ENCODE peak calls at places on chromosomes 3 and 15, in six cellular contexts. S is body of pancreas, C is mesothelial cell of epicardium, X is substantia nigra, L is GM12865, T is SK-MEL-5. P is an unnamed sample.

GRCh38 chr3:148269816-148270215 is 427.9 kb upstream of the AGTR1 start:
- DNase-seq in L (no peak), S (no peak), C (no peak), X (peak), T (peak), P (no peak)

GRCh38 chr3:35633332-35634124 is 5.8 kb upstream of the ARPP21 start:
- DNase-seq in T (no peak), L (no peak), X (no peak), S (no peak), C (no peak), P (no peak)

GRCh38 chr3:123068227-123069020 is 1.6 kb downstream of the PDIA5 start:
- DNase-seq in X (no peak), S (no peak), C (no peak), T (peak), L (no peak), P (no peak)

GRCh38 chr3:81195483-81195882 is 566.0 kb downstream of the GBE1 start:
- DNase-seq in X (no peak), S (no peak), T (no peak), C (no peak), L (no peak), P (no peak)

GRCh38 chr3:87361271-87361670 is 84.9 kb upstream of the POU1F1 start:
- DNase-seq in C (no peak), L (no peak), X (no peak), S (no peak), T (no peak), P (no peak)

GRCh38 chr3:171334465-171334811 is 125.8 kb downstream of the TNIK start:
- DNase-seq in X (no peak), T (no peak), L (no peak), S (peak), C (no peak), P (no peak)

GRCh38 chr3:54066253-54066652 is 56.1 kb upstream of the CACNA2D3 start:
- DNase-seq in C (no peak), L (no peak), T (no peak), X (no peak), S (no peak), P (no peak)

GRCh38 chr15:80120636-80121035 is 32.2 kb upstream of the FAH start:
- DNase-seq in S (no peak), T (no peak), L (no peak), X (no peak), C (no peak), P (no peak)

GRCh38 chr3:138323971-138324370 is 5.7 kb downstream of the NME9 start:
- DNase-seq in C (no peak), S (no peak), X (no peak), T (no peak), L (no peak), P (no peak)

GRCh38 chr15:40282144-40282869 is 557 bp downstream of the ANKRD63 start:
- DNase-seq in L (peak), T (peak), C (peak), S (peak), X (no peak), P (peak)

GRCh38 chr15:74402873-74403589 is 30.7 kb downstream of the SEMA7A start:
- DNase-seq in C (no peak), X (no peak), S (peak), L (peak), T (no peak), P (peak)

GRCh38 chr15:65365229-65365628 is 12.6 kb downstream of the IGDCC3 start:
- DNase-seq in T (no peak), S (no peak), L (no peak), C (no peak), X (no peak), P (no peak)

GRCh38 chr15:78419331-78419730 is 18.7 kb upstream of the IREB2 start:
- DNase-seq in C (no peak), X (no peak), L (no peak), S (no peak), T (no peak), P (no peak)

GRCh38 chr15:99502661-99503060 is 63.1 kb upstream of the MEF2A start:
- DNase-seq in S (no peak), C (no peak), X (no peak), T (no peak), L (no peak), P (no peak)

GRCh38 chr3:114904633-114905032 is 242.5 kb downstream of the ZBTB20 start:
- DNase-seq in C (no peak), S (no peak), X (no peak), T (no peak), L (no peak), P (no peak)

GRCh38 chr3:194293546-194294198 is 57.5 kb downstream of the CPN2 start:
- DNase-seq in X (no peak), L (no peak), C (no peak), T (no peak), S (no peak), P (no peak)

GRCh38 chr3:37326144-37326543 is 151.8 kb upstream of the LRRFIP2 start:
- DNase-seq in T (no peak), X (no peak), L (no peak), S (no peak), C (no peak), P (no peak)

GRCh38 chr3:62238431-62238830 is 134.9 kb downstream of the FEZF2 start:
- DNase-seq in L (no peak), S (no peak), X (no peak), C (no peak), T (no peak), P (no peak)

GRCh38 chr15:58923696-58924300 is 9.7 kb downstream of the SLTM start:
- DNase-seq in T (no peak), C (no peak), X (no peak), L (no peak), S (no peak), P (no peak)

GRCh38 chr15:29671308-29671981 is 150.8 kb downstream of the TJP1 start:
- DNase-seq in T (no peak), S (no peak), L (no peak), X (no peak), C (no peak), P (no peak)

GRCh38 chr3:155076888-155077287 is 3.2 kb upstream of the MME start:
- DNase-seq in S (no peak), X (no peak), T (no peak), C (no peak), L (no peak), P (no peak)

GRCh38 chr3:127770671-127771370 is 51.5 kb downstream of the MGLL start:
- DNase-seq in C (no peak), S (peak), T (no peak), L (no peak), X (no peak), P (no peak)

GRCh38 chr3:10946526-10946925 is 46.0 kb upstream of the SLC6A1 start:
- DNase-seq in T (no peak), L (no peak), X (no peak), S (no peak), C (no peak), P (no peak)

GRCh38 chr15:42385206-42385979 is 26.1 kb downstream of the CAPN3 start:
- DNase-seq in S (peak), C (no peak), T (peak), L (peak), X (no peak), P (peak)

GRCh38 chr3:140942221-140943104 is 827 bp downstream of the SLC25A36 start:
- DNase-seq in T (peak), C (peak), S (peak), L (peak), X (peak), P (peak)

GRCh38 chr3:159795776-159796175 is 192.9 kb upstream of the IL12A start:
- DNase-seq in C (no peak), L (no peak), T (no peak), X (no peak), S (no peak), P (no peak)

GRCh38 chr15:56538901-56539545 is 74.1 kb upstream of the MNS1 start:
- DNase-seq in T (no peak), S (no peak), L (no peak), X (no peak), C (no peak), P (no peak)

GRCh38 chr3:169948559-169949371 is 17.8 kb upstream of the SEC62 start:
- DNase-seq in L (peak), C (no peak), X (no peak), S (no peak), T (no peak), P (no peak)

GRCh38 chr3:59542276-59542675 is 492.5 kb upstream of the CFAP20DC start:
- DNase-seq in T (no peak), X (no peak), C (no peak), L (no peak), S (no peak), P (no peak)

GRCh38 chr3:123372789-123373534 is 75.9 kb downstream of the ADCY5 start:
- DNase-seq in C (no peak), X (no peak), S (no peak), L (no peak), T (no peak), P (no peak)